ENCODE peak calls at places on chromosome 6, in six cellular contexts. U is breast epithelium, N is sigmoid colon, O is spleen, V is prostate gland, B is SK-N-SH. S is an unnamed sample.

GRCh38 chr6:14142816-14143215 is 25.2 kb downstream of the CD83 start:
- DNase-seq in U (no peak), N (no peak), O (no peak), V (no peak), B (no peak), S (no peak)

GRCh38 chr6:72861935-72862432 is 240.1 kb downstream of the KCNQ5 start:
- DNase-seq in U (no peak), N (no peak), O (no peak), V (peak; percentile 11), B (no peak), S (no peak)

GRCh38 chr6:131258816-131259476 is 123.7 kb downstream of the AKAP7 start:
- DNase-seq in U (no peak), N (no peak), O (no peak), V (no peak), B (no peak), S (no peak)

GRCh38 chr6:3758842-3759144 is 7.3 kb upstream of the PXDC1 start:
- DNase-seq in U (no peak), N (no peak), O (no peak), V (no peak), B (no peak), S (no peak)

GRCh38 chr6:169786349-169786748 is 34.9 kb downstream of the ERMARD start:
- DNase-seq in U (no peak), N (no peak), O (no peak), V (no peak), B (no peak), S (no peak)

GRCh38 chr6:83708546-83708969 is 343 bp downstream of the SNAP91 start:
- DNase-seq in U (no peak), N (no peak), O (no peak), V (peak; percentile 4), B (peak; percentile 84), S (peak; percentile 10)

GRCh38 chr6:125082931-125083683 is 70.5 kb upstream of the TPD52L1 start:
- DNase-seq in U (no peak), N (no peak), O (no peak), V (no peak), B (no peak), S (no peak)

GRCh38 chr6:132995432-132995831 is 181.1 kb downstream of the RPS12 start:
- DNase-seq in U (no peak), N (no peak), O (no peak), V (no peak), B (no peak), S (no peak)

GRCh38 chr6:37244430-37245310 is 12.9 kb upstream of the TBC1D22B start:
- DNase-seq in U (peak; percentile 67), N (peak; percentile 94), O (no peak), V (peak; percentile 91), B (no peak), S (no peak)

GRCh38 chr6:168956884-168957730 is 296.5 kb downstream of the THBS2 start:
- DNase-seq in U (no peak), N (peak; percentile 90), O (peak; percentile 82), V (peak; percentile 44), B (peak; percentile 77), S (no peak)

GRCh38 chr6:91669154-91669903 is 1082.5 kb upstream of the MAP3K7 start:
- DNase-seq in U (no peak), N (no peak), O (no peak), V (no peak), B (no peak), S (no peak)

GRCh38 chr6:139763468-139764214 is 389.2 kb upstream of the CITED2 start:
- DNase-seq in U (no peak), N (no peak), O (no peak), V (no peak), B (no peak), S (no peak)

GRCh38 chr6:18395851-18396187 is 8.7 kb downstream of the RNF144B start:
- DNase-seq in U (no peak), N (no peak), O (no peak), V (no peak), B (no peak), S (no peak)

GRCh38 chr6:122322824-122323223 is 76.6 kb upstream of the HSF2 start:
- DNase-seq in U (no peak), N (no peak), O (no peak), V (no peak), B (peak; percentile 2), S (no peak)

GRCh38 chr6:142854589-142855488 is 90.1 kb downstream of the HIVEP2 start:
- DNase-seq in U (no peak), N (no peak), O (no peak), V (no peak), B (no peak), S (no peak)

GRCh38 chr6:111410371-111410770 is 72.6 kb downstream of the REV3L start:
- DNase-seq in U (no peak), N (no peak), O (no peak), V (no peak), B (no peak), S (no peak)

GRCh38 chr6:146154197-146154596 is 125.3 kb downstream of the GRM1 start:
- DNase-seq in U (no peak), N (no peak), O (no peak), V (no peak), B (no peak), S (no peak)

GRCh38 chr6:28218312-28219248 is 6.5 kb upstream of the ZSCAN9 start:
- DNase-seq in U (peak; percentile 73), N (peak; percentile 87), O (peak; percentile 91), V (peak; percentile 55), B (peak; percentile 93), S (peak; percentile 69)

GRCh38 chr6:28224131-28225055 is 682 bp upstream of the ZSCAN9 start:
- DNase-seq in U (no peak), N (no peak), O (no peak), V (no peak), B (peak; percentile 38), S (no peak)

GRCh38 chr6:28217890-28218289 is 7.2 kb upstream of the ZSCAN9 start:
- DNase-seq in U (no peak), N (no peak), O (no peak), V (no peak), B (no peak), S (no peak)

GRCh38 chr6:28225056-28225834 is at the start of gene ZSCAN9:
- DNase-seq in U (peak; percentile 80), N (peak; percentile 93), O (peak; percentile 93), V (peak; percentile 78), B (peak; percentile 88), S (peak; percentile 52)

DNA sequence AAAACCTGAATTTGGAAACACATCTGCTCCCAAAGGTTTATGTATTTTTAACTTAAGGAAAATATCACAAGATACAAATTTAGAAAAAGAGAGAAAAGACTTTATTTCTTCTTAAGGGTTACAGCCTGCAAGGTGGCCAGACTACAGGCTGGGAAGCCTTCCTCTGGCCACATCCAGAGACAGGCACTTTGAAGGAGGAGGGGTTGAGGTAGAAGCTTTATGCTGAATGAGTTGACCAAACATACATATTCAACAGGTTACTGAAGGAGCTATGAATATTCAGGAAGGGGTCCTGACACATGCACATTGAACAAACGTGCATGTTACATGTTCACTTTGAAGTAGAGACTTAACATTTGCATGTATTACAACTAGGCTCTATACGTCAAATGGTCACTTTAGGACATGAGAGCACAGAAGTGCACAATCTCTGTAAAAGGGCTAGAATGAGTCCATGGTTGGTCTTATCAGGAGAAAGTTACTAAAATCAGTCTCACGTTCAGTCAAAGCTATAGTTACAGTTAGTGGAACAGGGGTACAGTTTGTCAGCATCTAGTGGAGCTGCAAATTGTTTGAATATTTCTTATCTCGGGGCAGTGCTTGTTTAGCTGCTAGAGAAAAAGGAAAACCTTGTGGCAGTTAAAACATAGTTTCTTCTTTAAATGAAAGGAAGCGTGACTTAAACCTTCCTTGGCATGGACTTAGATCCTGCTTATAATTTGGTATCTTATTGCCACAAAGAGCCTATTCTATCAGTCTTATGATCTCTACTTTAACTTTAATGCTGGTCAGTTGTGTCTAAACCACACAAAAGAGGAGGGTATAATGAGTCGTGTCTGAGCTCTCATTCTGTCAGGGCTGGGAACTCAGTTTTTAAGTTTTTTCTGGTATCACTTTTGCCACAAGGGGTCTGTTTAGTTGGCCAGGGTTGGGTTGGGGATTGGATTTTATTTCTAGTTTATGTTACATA is 4.6 kb upstream of the ZSCAN9 start:
- DNase-seq in U (no peak), N (no peak), O (no peak), V (no peak), B (no peak), S (no peak)
- TF ChIP-seq POLR2AphosphoS5 in U (no peak), N (no peak), O (no peak), V (no peak), B (no peak), S (no peak)

DNA sequence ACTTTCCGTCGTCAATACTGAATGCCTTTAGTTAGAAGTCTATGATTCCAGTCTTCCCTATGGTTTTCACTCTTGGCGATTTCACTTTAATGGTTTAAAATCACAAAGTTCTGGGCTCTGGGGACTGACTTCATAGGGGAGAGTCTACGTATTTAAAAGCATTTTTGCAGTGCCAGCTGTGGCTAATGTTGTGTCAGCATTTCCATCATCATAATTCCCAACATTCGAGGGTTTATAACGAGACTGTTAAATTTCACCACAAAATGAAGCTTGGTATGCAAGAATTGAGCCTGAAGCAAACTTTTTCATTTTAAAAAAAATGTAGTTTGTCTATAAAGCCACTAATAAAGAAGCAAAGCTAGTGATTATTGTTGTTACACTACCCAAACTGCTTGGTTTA is 242.7 kb downstream of the SOX4 start:
- DNase-seq in U (no peak), N (no peak), O (no peak), V (no peak), B (no peak), S (no peak)
- TF ChIP-seq POLR2AphosphoS5 in U (no peak), N (no peak), O (no peak), V (no peak), B (no peak), S (no peak)

DNA sequence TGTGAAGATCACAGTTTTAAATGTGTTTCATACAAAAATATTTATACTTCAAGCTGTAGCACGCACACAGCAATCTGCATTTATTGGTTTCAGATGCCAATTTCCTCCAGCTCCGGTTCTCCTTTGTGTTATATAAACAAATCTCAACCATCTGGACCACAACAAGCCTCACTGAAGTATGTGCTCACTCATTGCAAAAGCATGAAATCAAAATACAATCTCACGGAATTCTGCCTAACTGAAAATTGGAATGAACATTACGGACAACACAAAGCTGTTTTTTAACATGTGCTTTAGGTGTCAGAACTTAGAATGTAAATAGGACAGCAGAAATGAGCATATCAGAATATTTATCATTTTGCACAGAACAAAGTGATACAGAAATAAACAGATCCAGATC is 38.0 kb downstream of the RCAN2 start:
- DNase-seq in U (no peak), N (no peak), O (no peak), V (peak; percentile 10), B (no peak), S (no peak)
- TF ChIP-seq POLR2AphosphoS5 in U (no peak), N (no peak), O (no peak), V (peak; percentile 11), B (no peak), S (no peak)

GRCh38 chr6:24902782-24903181 is 33.0 kb downstream of the RIPOR2 start:
- DNase-seq in U (no peak), N (no peak), O (no peak), V (no peak), B (no peak), S (no peak)
- TF ChIP-seq POLR2AphosphoS5 in U (no peak), N (no peak), O (no peak), V (no peak), B (no peak), S (no peak)